ENCODE peak calls at places on chromosomes 4 and X, in four cellular contexts. N, Q, P and S are unnamed samples.

GRCh38 chrX:86021652-86022289 is 25.6 kb downstream of the CHM start:
- DNase-seq in P (no peak), Q (no peak), N (no peak), S (no peak)

GRCh38 chrX:46251755-46252154 is 293.5 kb downstream of the ZNF674 start:
- DNase-seq in N (peak), P (no peak), Q (no peak), S (no peak)

GRCh38 chr4:38386654-38387188 is 277.3 kb upstream of the KLF3 start:
- DNase-seq in N (no peak), P (no peak), Q (no peak), S (no peak)

GRCh38 chr4:142781114-142781513 is 65.0 kb downstream of the INPP4B start:
- DNase-seq in Q (no peak), N (peak), P (no peak), S (no peak)

GRCh38 chr4:94507708-94508107 is 56.0 kb downstream of the PDLIM5 start:
- DNase-seq in P (no peak), Q (no peak), N (peak), S (peak)

GRCh38 chrX:56761167-56761566 is 32.1 kb downstream of the NBDY start:
- DNase-seq in N (no peak), Q (no peak), P (no peak), S (no peak)

GRCh38 chr4:167897116-167897515 is 195.2 kb upstream of the ANXA10 start:
- DNase-seq in P (peak), Q (peak), N (peak), S (no peak)

GRCh38 chr4:25925486-25926201 is 11.6 kb downstream of the SMIM20 start:
- DNase-seq in Q (peak), N (peak), P (peak), S (peak)

GRCh38 chr4:19063662-19064061 is 1042.1 kb upstream of the LCORL start:
- DNase-seq in Q (peak), N (no peak), P (no peak), S (no peak)

GRCh38 chr4:146146918-146147317 is 28.6 kb upstream of the LSM6 start:
- DNase-seq in Q (no peak), P (no peak), N (no peak), S (no peak)

GRCh38 chr4:152408514-152409327 is 127.2 kb downstream of the FBXW7 start:
- DNase-seq in P (peak), Q (peak), N (peak), S (peak)

GRCh38 chr4:78437608-78438088 is 113.9 kb upstream of the ANXA3 start:
- DNase-seq in N (no peak), Q (no peak), P (no peak), S (no peak)

GRCh38 chr4:6257243-6258025 is 12.2 kb upstream of the WFS1 start:
- DNase-seq in N (no peak), Q (peak), P (peak), S (peak)

GRCh38 chr4:76279462-76279861 is 27.1 kb upstream of the STBD1 start:
- DNase-seq in Q (no peak), N (no peak), P (peak), S (peak)

GRCh38 chr4:155603360-155603891 is 63.2 kb upstream of the GUCY1A1 start:
- DNase-seq in P (peak), Q (no peak), N (no peak), S (no peak)

GRCh38 chrX:115259238-115259875 is 25.5 kb upstream of the LRCH2 start:
- DNase-seq in N (no peak), Q (no peak), P (no peak), S (no peak)

GRCh38 chrX:118347131-118347530 is 1.2 kb downstream of the WDR44 start:
- DNase-seq in N (peak), P (peak), Q (no peak), S (peak)

GRCh38 chr4:37802068-37802666 is 24.3 kb upstream of the PGM2 start:
- DNase-seq in P (no peak), N (peak), Q (peak), S (no peak)

GRCh38 chr4:86043755-86044592 is 315.9 kb downstream of the MAPK10 start:
- DNase-seq in P (peak), N (peak), Q (peak), S (peak)

GRCh38 chr4:169239236-169239905 is 31.4 kb downstream of the SH3RF1 start:
- DNase-seq in P (no peak), Q (no peak), N (peak), S (no peak)

GRCh38 chrX:22389544-22390243 is 117.0 kb downstream of the CBLL2 start:
- DNase-seq in P (no peak), Q (no peak), N (peak), S (no peak)

GRCh38 chrX:130676861-130677260 is 226.1 kb downstream of the ENOX2 start:
- DNase-seq in N (no peak), P (no peak), Q (no peak), S (no peak)

GRCh38 chrX:77953708-77954107 is 15.7 kb downstream of the PGAM4 start:
- DNase-seq in Q (no peak), N (peak), P (no peak), S (no peak)

GRCh38 chrX:103513476-103514108 is 5.7 kb downstream of the RAB40A start:
- DNase-seq in Q (no peak), P (no peak), N (no peak), S (no peak)

GRCh38 chrX:119605739-119606507 is at the start of gene NKRF:
- DNase-seq in Q (peak), P (peak), N (peak), S (peak)

GRCh38 chrX:23493941-23494374 is 159.3 kb downstream of the PTCHD1 start:
- DNase-seq in Q (no peak), P (peak), N (no peak), S (peak)

GRCh38 chr4:78818530-78818929 is 42.4 kb downstream of the BMP2K start:
- DNase-seq in P (no peak), Q (no peak), N (peak), S (no peak)

GRCh38 chr4:68461790-68462189 is 14.5 kb downstream of the TMPRSS11E start:
- DNase-seq in P (no peak), Q (no peak), N (no peak), S (no peak)

GRCh38 chr4:109748114-109748513 is 18.2 kb upstream of the PLA2G12A start:
- DNase-seq in P (no peak), N (no peak), Q (no peak), S (no peak)

GRCh38 chr4:76055005-76055404 is 19.1 kb upstream of the CXCL11 start:
- DNase-seq in Q (no peak), N (no peak), P (peak), S (peak)

GRCh38 chrX:37802028-37802427 is 22.2 kb downstream of the CYBB start:
- DNase-seq in Q (no peak), P (no peak), N (no peak), S (no peak)

GRCh38 chr4:165079476-165079875 is 25.8 kb downstream of the TRIM75 start:
- DNase-seq in P (no peak), Q (no peak), N (peak), S (no peak)

GRCh38 chr4:69773443-69773842 is 13.0 kb upstream of the SULT1B1 start:
- DNase-seq in Q (no peak), N (no peak), P (no peak), S (no peak)

GRCh38 chrX:27336466-27337091 is 126.6 kb downstream of the PPP4R3C start:
- DNase-seq in Q (peak), N (peak), P (peak), S (peak)

GRCh38 chrX:47583240-47583861 is 1.1 kb downstream of the TIMP1 start:
- DNase-seq in N (no peak), Q (no peak), P (no peak), S (no peak)

GRCh38 chr4:71272976-71273375 is 65.8 kb upstream of the SLC4A4 start:
- DNase-seq in Q (no peak), N (no peak), P (no peak), S (no peak)

GRCh38 chr4:21948347-21949072 is at the start of gene KCNIP4:
- DNase-seq in Q (peak), N (no peak), P (no peak), S (peak)

GRCh38 chrX:7444967-7445366 is 297.0 kb upstream of the PUDP start:
- DNase-seq in Q (no peak), P (peak), N (no peak), S (peak)

GRCh38 chr4:186105721-186106335 is 1.3 kb downstream of the FAM149A start:
- DNase-seq in Q (peak), P (no peak), N (no peak), S (peak)

GRCh38 chr4:118821590-118822293 is 14.2 kb downstream of the SEC24D start:
- DNase-seq in N (no peak), Q (no peak), P (no peak), S (no peak)

DNA sequence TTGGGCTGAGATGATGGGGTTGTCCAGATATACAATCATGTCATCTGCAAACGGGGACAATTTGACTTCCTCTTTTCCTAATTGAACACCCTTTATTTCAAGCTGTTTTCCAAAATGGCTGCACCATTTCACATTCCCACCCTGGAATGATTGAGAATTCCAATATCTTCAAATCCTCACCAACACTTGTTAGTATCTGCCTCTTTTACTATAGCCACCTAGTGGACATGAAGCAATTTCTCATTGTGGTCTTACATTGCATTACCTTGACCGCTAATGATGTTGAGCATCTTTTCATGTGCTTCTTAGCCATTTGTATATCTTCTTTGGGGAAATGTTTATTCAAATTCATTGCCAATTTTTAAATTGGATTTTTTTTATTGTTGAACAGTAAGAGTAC is 364.8 kb downstream of the SMARCA1 start:
- DNase-seq in N (no peak), P (no peak), Q (peak), S (no peak)
- TF ChIP-seq CTCF in N (no peak), P (no peak), Q (peak), S (no peak)

DNA sequence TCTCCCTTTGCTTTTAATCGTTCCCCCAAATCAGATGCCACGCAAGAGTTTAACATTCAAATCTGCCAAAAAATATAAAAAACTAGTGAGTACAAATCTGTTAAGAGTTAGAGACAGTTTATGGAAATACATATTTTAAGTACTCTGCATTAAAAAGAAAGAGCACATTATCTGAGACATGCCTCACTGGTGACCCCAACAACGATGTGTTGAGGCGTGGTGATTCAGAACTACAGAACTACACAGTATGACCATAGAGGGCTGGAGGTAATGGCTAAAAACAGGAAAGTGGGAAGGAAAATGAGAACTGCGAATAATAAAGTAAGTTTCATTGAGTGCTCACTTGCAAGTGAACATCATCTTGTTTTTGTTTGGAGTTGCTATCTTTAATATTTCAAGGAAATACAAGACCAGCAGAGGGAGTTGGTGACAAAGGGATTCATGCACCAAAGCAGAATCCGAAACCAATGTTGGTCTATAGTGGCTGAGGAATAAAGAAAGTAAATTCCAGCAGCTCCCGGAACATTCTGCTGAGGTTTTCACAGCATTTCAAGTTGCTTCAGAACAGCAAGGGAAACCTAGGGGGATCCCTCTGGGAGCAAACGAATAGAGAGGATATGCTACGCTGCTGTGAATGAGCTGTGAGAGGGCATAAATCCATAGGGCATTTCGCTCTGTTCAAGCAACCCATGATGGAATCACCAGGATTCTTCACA is 92.2 kb downstream of the DCHS2 start:
- DNase-seq in P (no peak), Q (peak), N (peak), S (no peak)
- TF ChIP-seq CTCF in P (no peak), Q (peak), N (no peak), S (no peak)

DNA sequence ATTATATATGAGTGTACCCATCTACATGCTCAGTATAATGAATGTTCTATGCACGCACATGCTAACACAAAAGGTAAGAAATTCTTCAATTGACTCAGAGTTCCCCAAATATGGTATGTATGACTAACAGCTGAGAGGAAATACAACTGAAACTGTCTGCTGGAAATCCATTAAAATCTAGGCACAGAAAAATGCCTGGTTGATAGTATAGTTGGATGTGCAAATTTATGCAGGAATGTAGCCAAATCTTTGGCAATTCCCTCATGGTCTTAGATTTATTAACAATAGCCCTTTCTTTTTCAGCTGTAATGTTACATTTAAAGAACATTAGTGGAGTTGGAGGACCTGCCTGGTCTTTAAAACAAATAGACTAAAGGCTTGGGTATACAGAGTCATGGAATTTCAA is 5.5 kb downstream of the CAMK2D start:
- DNase-seq in P (peak), Q (peak), N (peak), S (no peak)
- TF ChIP-seq CTCF in P (no peak), Q (no peak), N (no peak), S (no peak)

GRCh38 chr4:72507167-72507566 is 61.9 kb downstream of the ADAMTS3 start:
- DNase-seq in P (no peak), N (no peak), Q (no peak), S (no peak)

GRCh38 chr4:72500214-72500613 is 68.8 kb downstream of the ADAMTS3 start:
- DNase-seq in P (no peak), Q (no peak), N (no peak), S (no peak)

DNA sequence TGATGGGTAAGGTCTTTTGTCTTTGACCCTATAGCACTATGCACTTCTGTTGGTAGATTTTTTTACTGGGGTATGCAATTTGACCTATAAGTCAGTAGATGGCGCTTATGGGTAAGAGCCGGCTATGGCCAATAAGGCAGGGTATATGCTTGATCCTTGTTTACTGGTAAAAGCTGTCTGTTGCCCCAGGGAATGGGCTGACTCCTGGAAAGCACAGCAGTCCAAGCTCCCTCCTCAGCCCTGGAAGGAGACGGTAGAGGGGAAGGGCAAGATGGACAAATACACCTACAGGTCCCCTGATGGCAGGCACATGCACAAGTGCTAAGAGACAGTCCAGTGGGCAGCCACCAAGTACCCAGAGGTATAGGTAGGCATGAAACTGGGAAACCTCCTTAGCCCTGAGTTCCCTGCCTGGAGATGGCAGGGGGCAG is 63.7 kb downstream of the ADAMTS3 start:
- DNase-seq in Q (peak), N (peak), P (peak), S (peak)
- TF ChIP-seq CTCF in Q (peak), N (peak), P (peak), S (peak)

DNA sequence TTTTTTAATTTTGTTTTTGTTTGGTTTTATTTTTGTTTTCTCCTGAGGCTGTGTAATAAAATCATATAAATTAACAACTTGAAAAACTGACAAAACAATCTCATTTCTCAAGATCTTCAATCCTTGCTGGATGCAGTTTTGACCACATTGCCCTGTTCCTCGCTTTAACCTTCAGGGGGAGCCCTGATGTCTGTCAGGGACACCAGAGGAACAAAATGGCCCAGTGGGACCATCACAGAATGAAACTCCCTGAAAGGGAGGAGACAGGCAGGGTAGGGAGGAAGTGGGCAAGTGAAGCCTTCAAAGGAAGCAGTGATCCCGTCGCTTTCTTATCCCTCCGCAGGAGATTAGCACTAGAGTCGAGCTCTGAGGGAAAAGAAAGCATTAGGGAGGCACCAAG is 274.9 kb upstream of the LDB2 start:
- DNase-seq in N (no peak), P (peak), Q (peak), S (no peak)
- TF ChIP-seq CTCF in N (no peak), P (peak), Q (peak), S (no peak)